ENCODE peak calls at places on chromosome 1, in eight cellular contexts. S is ovary, K is gastrocnemius medialis, T is psoas muscle, J is endodermal cell, V is stomach, H is cardiac muscle cell, D is AG04450. R is an unnamed sample.

GRCh38 chr1:119007672-119008482 is 19.7 kb upstream of the TBX15 start:
- DNase-seq in S (no peak), T (no peak), D (no peak), H (peak), J (peak), V (no peak), K (no peak), R (no peak)

GRCh38 chr1:33383974-33384767 is 46.7 kb downstream of the PHC2 start:
- DNase-seq in K (no peak), D (no peak), J (no peak), S (no peak), V (no peak), T (no peak), H (peak), R (no peak)

GRCh38 chr1:60126733-60127132 is 53.2 kb upstream of the C1orf87 start:
- DNase-seq in S (no peak), J (peak), H (peak), D (no peak), V (no peak), K (no peak), T (no peak), R (no peak)

GRCh38 chr1:3289502-3289901 is 165.0 kb upstream of the ARHGEF16 start:
- DNase-seq in S (no peak), T (no peak), V (no peak), K (no peak), J (no peak), D (no peak), H (no peak), R (no peak)

GRCh38 chr1:67793562-67793961 is 39.7 kb downstream of the GNG12 start:
- DNase-seq in H (peak), S (no peak), J (no peak), D (no peak), T (no peak), K (no peak), V (no peak), R (no peak)

GRCh38 chr1:53553734-53554509 is 94.7 kb downstream of the DMRTB1 start:
- DNase-seq in H (no peak), V (no peak), S (peak), T (no peak), J (no peak), D (no peak), K (peak), R (peak)

GRCh38 chr1:28510350-28511223 is 4.7 kb downstream of the RCC1 start:
- DNase-seq in K (no peak), S (no peak), J (peak), V (no peak), H (peak), T (no peak), D (no peak), R (no peak)

GRCh38 chr1:115765091-115765490 is 3.4 kb downstream of the CASQ2 start:
- DNase-seq in K (no peak), H (no peak), V (no peak), S (no peak), J (no peak), D (no peak), T (no peak), R (no peak)

GRCh38 chr1:180953291-180953747 is 40.6 kb downstream of the KIAA1614 start:
- DNase-seq in K (peak), H (no peak), D (no peak), T (peak), J (no peak), S (no peak), V (peak), R (peak)

GRCh38 chr1:171783816-171784530 is 2.5 kb downstream of the METTL13 start:
- DNase-seq in T (no peak), K (no peak), V (no peak), S (no peak), J (no peak), D (no peak), H (no peak), R (no peak)

GRCh38 chr1:924619-925323 is 1.0 kb downstream of the SAMD11 start:
- DNase-seq in V (peak), T (no peak), D (no peak), J (peak), K (no peak), H (peak), S (peak), R (peak)

GRCh38 chr1:19096036-19096833 is 113.8 kb downstream of the UBR4 start:
- DNase-seq in K (no peak), V (peak), T (peak), D (no peak), S (no peak), J (peak), H (peak), R (peak)

GRCh38 chr1:48936436-48936835 is 159.7 kb upstream of the BEND5 start:
- DNase-seq in T (no peak), S (no peak), V (no peak), K (no peak), J (no peak), H (no peak), D (no peak), R (no peak)

GRCh38 chr1:58823481-58824010 is 39.7 kb upstream of the JUN start:
- DNase-seq in T (no peak), V (peak), J (no peak), S (no peak), H (peak), D (peak), K (no peak), R (no peak)

GRCh38 chr1:165507570-165507969 is 36.2 kb upstream of the LRRC52 start:
- DNase-seq in J (no peak), T (no peak), D (no peak), K (no peak), H (no peak), V (no peak), S (no peak), R (no peak)

GRCh38 chr1:22711591-22712501 is 1.2 kb downstream of the EPHB2 start:
- DNase-seq in T (no peak), D (no peak), J (peak), K (no peak), V (no peak), H (peak), S (peak), R (peak)

GRCh38 chr1:116314305-116314919 is 58.6 kb upstream of the ATP1A1 start:
- DNase-seq in T (no peak), V (no peak), D (no peak), S (no peak), H (peak), K (no peak), J (no peak), R (peak)

GRCh38 chr1:168621356-168621755 is 45.0 kb downstream of the XCL1 start:
- DNase-seq in D (no peak), T (peak), H (peak), J (no peak), K (peak), V (no peak), S (no peak), R (no peak)

GRCh38 chr1:198234511-198235251 is 77.9 kb downstream of the NEK7 start:
- DNase-seq in J (peak), H (peak), K (no peak), V (no peak), D (no peak), S (no peak), T (no peak), R (no peak)

GRCh38 chr1:66705100-66705499 is 47.2 kb upstream of the DYNLT5 start:
- DNase-seq in D (no peak), H (no peak), V (no peak), K (no peak), S (no peak), J (no peak), T (no peak), R (no peak)

GRCh38 chr1:26069941-26070807 is 2.7 kb upstream of the TRIM63 start:
- DNase-seq in S (no peak), D (no peak), V (no peak), H (no peak), J (no peak), K (no peak), T (no peak), R (no peak)

GRCh38 chr1:231415018-231415583 is 7.0 kb downstream of the EGLN1 start:
- DNase-seq in V (no peak), H (no peak), K (no peak), T (no peak), S (no peak), D (no peak), J (no peak), R (no peak)

GRCh38 chr1:27668121-27668807 is 3.7 kb downstream of the IFI6 start:
- DNase-seq in S (no peak), D (no peak), K (no peak), V (no peak), J (no peak), T (no peak), H (no peak), R (no peak)

GRCh38 chr1:222792744-222793143 is 22.1 kb upstream of the DISP1 start:
- DNase-seq in S (no peak), V (no peak), H (peak), D (no peak), T (no peak), K (no peak), J (no peak), R (peak)

GRCh38 chr1:41009466-41009865 is 12.1 kb downstream of the SLFNL1 start:
- DNase-seq in J (no peak), T (no peak), H (no peak), V (no peak), K (no peak), S (no peak), D (no peak), R (no peak)

DNA sequence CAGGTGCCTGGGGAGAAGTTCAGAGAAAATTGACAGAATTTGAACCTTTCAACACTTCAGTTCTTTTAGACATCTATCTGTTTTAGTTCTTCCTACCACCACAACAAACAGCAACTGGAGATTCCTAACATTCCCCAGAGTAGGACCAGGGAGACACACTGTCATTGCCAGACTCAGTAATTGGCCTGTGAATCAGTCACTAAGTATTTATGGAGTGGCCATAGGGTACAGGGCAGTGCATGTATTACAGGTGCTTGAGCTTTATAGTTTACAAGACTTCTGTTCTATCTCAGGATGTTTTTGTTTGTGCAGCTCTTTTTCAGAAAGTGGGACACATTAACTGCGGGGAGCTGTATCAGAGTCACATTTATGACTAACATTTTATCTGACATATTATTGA is 1.7 kb downstream of the CDC14A start:
- DNase-seq in D (no peak), S (no peak), J (peak), K (no peak), T (no peak), H (no peak), V (no peak), R (no peak)
- H3K27ac ChIP-seq in D (no peak), S (no peak), J (no peak), K (peak), T (no peak), H (peak), V (peak), R (no peak)

GRCh38 chr1:244833734-244834595 is 1.5 kb upstream of the COX20 start:
- DNase-seq in S (peak), T (peak), J (peak), H (peak), K (peak), V (peak), D (no peak), R (peak)
- TF ChIP-seq CTCF in S (no peak), T (peak), J (peak), H (peak), K (peak), V (peak), D (peak), R (peak)

GRCh38 chr1:216330262-216330661 is 93.0 kb downstream of the USH2A start:
- DNase-seq in J (no peak), D (no peak), V (no peak), K (no peak), H (no peak), T (no peak), S (no peak), R (no peak)
- H3K27ac ChIP-seq in J (no peak), D (no peak), V (no peak), K (no peak), H (no peak), T (no peak), S (no peak), R (no peak)

GRCh38 chr1:183034682-183035081 is 11.5 kb downstream of the LAMC1 start:
- DNase-seq in J (no peak), H (no peak), K (no peak), S (no peak), T (no peak), D (no peak), V (no peak), R (no peak)

GRCh38 chr1:183029591-183030000 is 6.4 kb downstream of the LAMC1 start:
- DNase-seq in D (no peak), T (no peak), K (no peak), S (no peak), H (peak), V (no peak), J (no peak), R (no peak)

GRCh38 chr1:183030053-183030452 is 6.8 kb downstream of the LAMC1 start:
- DNase-seq in K (no peak), H (peak), J (no peak), S (no peak), T (no peak), D (no peak), V (no peak), R (no peak)

GRCh38 chr1:183033205-183033604 is 10.0 kb downstream of the LAMC1 start:
- DNase-seq in S (no peak), T (no peak), H (no peak), V (no peak), J (no peak), D (no peak), K (no peak), R (no peak)

GRCh38 chr1:183032122-183032921 is 9.1 kb downstream of the LAMC1 start:
- DNase-seq in T (no peak), H (no peak), J (no peak), K (no peak), V (no peak), D (no peak), S (peak), R (no peak)
- TF ChIP-seq CTCF in T (no peak), H (no peak), J (no peak), K (no peak), V (no peak), D (no peak), S (no peak), R (no peak)

GRCh38 chr1:243254927-243255790 is at the start of gene CEP170:
- DNase-seq in K (peak), J (peak), V (peak), S (peak), D (peak), H (peak), T (peak), R (peak)

GRCh38 chr1:243254233-243254926 is 701 bp downstream of the CEP170 start:
- DNase-seq in S (no peak), H (peak), J (peak), D (no peak), V (peak), K (peak), T (peak), R (peak)

GRCh38 chr1:243251544-243251943 is 3.5 kb downstream of the CEP170 start:
- DNase-seq in J (no peak), H (no peak), S (no peak), D (no peak), V (no peak), K (no peak), T (no peak), R (no peak)

GRCh38 chr1:243253927-243254232 is 1.2 kb downstream of the CEP170 start:
- DNase-seq in D (no peak), T (no peak), S (no peak), J (no peak), K (no peak), V (no peak), H (no peak), R (peak)

DNA sequence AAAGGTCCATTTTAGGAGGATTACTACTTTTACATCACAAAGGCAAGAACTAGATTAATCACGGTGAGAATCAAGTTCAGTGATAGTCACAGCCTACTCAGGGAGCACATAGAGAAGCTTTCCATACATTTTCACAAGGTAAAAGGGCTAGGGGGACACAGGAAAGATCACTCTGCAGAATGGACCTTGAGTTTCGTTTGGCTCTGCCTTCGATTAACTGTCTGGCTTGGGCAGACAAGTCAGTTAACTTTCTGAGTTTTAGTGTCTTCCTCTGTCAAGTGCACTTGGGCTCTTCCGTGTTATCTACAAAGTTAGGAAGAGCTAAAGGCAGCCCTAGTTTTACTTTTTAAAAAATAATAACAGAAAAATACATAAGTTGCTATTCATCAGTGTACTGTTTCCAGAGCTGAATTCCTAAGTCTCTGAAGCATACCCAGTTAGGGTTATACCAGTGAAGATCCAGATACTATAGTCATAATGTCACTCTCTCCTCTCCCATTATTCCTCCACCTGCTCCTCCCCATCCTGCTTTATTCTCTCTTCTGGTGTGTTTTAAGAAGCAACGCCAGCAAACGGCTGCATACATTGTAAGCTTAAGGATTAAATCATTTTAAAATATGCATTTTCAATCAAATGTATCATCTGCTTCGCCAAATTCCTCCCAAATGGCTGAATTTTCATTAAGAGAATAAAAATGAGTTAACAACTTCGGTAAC is 1.7 kb downstream of the CEP170 start:
- DNase-seq in D (no peak), V (no peak), T (no peak), S (no peak), H (no peak), K (no peak), J (no peak), R (no peak)
- H3K27ac ChIP-seq in D (peak), V (peak), T (peak), S (no peak), H (peak), K (peak), J (peak), R (peak)

DNA sequence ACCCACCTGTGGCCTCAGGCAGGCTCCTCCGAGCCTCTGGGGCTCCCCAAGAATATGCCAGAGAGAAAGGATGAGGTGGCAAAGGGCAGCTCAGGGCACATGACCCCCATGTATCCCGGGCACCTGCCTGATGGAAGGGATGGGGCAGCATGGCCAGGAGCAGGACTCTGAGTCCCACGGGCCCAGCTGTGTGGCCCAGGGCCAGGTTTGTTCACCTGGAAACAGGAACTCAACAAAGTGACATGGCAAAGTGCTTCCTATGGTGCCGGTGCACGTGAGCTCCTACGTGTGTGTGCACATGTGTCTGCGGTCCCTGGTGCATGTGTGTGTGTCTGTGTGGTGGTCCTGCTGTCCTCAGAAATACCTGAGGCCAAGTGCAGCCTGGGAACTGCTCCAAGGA is 9.5 kb upstream of the GPR153 start:
- DNase-seq in D (no peak), V (no peak), T (no peak), S (no peak), H (no peak), J (no peak), K (no peak), R (no peak)
- TF ChIP-seq CTCF in D (no peak), V (no peak), T (no peak), S (no peak), H (no peak), J (no peak), K (no peak), R (no peak)

DNA sequence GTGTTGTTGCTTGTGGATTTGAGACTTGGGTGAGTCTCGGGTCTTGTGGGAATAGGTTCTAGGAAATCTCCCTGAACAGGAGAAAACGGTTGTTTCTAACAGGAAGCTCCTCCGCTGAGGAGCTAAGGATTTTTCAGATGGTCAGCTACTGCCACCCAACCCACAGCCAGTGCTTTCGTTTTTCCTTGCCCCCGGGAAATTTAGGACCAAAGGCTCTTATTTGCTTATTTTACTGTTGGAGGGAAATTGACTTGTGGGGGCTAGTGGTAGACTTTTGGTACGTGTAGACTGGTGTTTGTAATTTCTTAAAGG is 789 bp downstream of the SNX7 start:
- DNase-seq in K (no peak), S (no peak), V (no peak), H (peak), T (no peak), D (peak), J (no peak), R (no peak)
- H3K27ac ChIP-seq in K (peak), S (peak), V (peak), H (peak), T (no peak), D (peak), J (no peak), R (peak)

GRCh38 chr1:209879539-209879938 is 51.8 kb downstream of the UTP25 start:
- DNase-seq in H (peak), S (no peak), T (no peak), J (no peak), V (no peak), K (no peak), D (no peak), R (no peak)
- TF ChIP-seq CTCF in H (no peak), S (no peak), T (no peak), J (no peak), V (no peak), K (no peak), D (no peak), R (no peak)